ENCODE peak calls at places on chromosomes 11 and 22, in five cellular contexts. L is H9, G is neuronal stem cell, X is H1, A is mesenchymal stem cell. B is an unnamed sample.

GRCh38 chr22:43446881-43447280 is 35.1 kb downstream of the MPPED1 start:
- DNase-seq in L (no peak), G (no peak), X (no peak), A (no peak), B (no peak)

GRCh38 chr22:37499006-37499707 is 13.0 kb upstream of the MFNG start:
- DNase-seq in L (no peak), G (no peak), X (no peak), A (peak), B (no peak)

GRCh38 chr11:105699203-105699602 is 89.3 kb downstream of the GRIA4 start:
- DNase-seq in L (no peak), G (no peak), X (no peak), A (no peak), B (no peak)

GRCh38 chr22:46110215-46110614 is 40.1 kb upstream of the PPARA start:
- DNase-seq in L (peak), G (no peak), X (no peak), A (peak), B (no peak)

GRCh38 chr22:45787770-45788169 is 116.1 kb downstream of the ATXN10 start:
- DNase-seq in L (no peak), G (no peak), X (no peak), A (no peak), B (no peak)

GRCh38 chr22:44298331-44299087 is 14.2 kb downstream of the SHISAL1 start:
- DNase-seq in L (no peak), G (no peak), X (no peak), A (no peak), B (no peak)

GRCh38 chr11:134207538-134208239 is 16.1 kb downstream of the NCAPD3 start:
- DNase-seq in L (peak), G (no peak), X (no peak), A (peak), B (peak)

GRCh38 chr11:15779518-15779917 is 576.8 kb downstream of the SOX6 start:
- DNase-seq in L (no peak), G (no peak), X (no peak), A (no peak), B (no peak)

GRCh38 chr11:34915136-34916013 is 804 bp downstream of the APIP start:
- DNase-seq in L (no peak), G (no peak), X (no peak), A (peak), B (no peak)

GRCh38 chr11:121582296-121582695 is 129.5 kb upstream of the SORL1-AS1 start:
- DNase-seq in L (no peak), G (no peak), X (no peak), A (peak), B (no peak)

GRCh38 chr11:34356918-34357645 is 728 bp downstream of the ABTB2 start:
- DNase-seq in L (peak), G (peak), X (no peak), A (peak), B (peak)

DNA sequence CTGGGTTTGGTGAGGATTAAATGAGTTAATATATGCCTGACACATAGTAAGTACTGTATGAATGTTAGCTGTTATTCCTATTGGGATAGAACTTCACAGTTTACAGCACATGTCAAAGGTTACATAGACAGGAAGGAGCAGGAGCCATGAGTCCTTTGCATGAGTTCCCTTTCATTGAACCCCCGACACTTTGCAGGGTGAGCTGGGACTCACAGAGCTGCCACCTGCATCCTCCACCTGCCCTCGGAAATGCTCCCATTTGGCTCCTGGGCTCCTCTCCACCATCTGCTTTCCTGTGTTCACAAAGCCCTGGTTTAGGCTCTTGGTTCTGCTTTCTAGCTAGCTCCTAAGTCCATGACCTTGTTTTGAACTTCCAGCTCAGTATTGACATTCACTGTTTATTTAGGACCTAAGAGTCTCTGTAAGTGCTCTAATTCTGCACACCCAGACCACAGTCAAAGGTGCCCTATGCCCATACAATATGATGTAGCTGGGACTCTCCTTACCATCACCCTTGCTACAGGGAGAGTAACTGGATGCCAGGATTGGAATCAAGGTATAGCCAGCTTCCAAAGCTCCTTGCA is 61.5 kb downstream of the CSNK2A3 start:
- DNase-seq in L (no peak), G (no peak), X (no peak), A (no peak), B (no peak)
- H2BK12ac ChIP-seq in L (no peak), G (no peak), X (no peak), A (no peak), B (no peak)

DNA sequence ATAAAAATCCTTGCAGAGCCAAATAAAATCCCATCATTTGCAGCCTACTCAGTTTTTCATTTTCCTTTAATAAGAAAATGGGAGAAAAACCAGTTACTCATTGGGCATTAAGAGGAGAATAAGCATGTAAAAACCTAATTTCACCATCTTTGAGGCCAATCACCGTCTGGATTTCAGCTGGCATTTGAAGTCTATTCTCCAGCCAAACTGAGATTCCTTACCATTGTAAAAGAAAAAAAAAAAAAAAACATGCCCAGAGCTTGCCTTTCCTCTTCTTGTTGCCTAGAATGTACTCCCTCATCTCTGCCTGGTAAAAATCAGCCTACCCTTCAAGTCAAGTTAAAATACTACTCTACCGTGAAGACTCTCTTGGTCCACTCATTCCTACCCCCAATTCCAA is 249.0 kb downstream of the TTC28 start:
- DNase-seq in L (no peak), G (no peak), X (no peak), A (no peak), B (no peak)
- H2BK12ac ChIP-seq in L (no peak), G (no peak), X (no peak), A (no peak), B (no peak)

GRCh38 chr11:124861670-124862069 is 3.6 kb upstream of the ROBO3 start:
- DNase-seq in L (no peak), G (no peak), X (no peak), A (no peak), B (no peak)
- H2BK12ac ChIP-seq in L (no peak), G (no peak), X (no peak), A (no peak), B (no peak)

GRCh38 chr11:28232649-28233048 is 124.5 kb downstream of the METTL15 start:
- DNase-seq in L (no peak), G (no peak), X (no peak), A (no peak), B (no peak)
- H2BK12ac ChIP-seq in L (no peak), G (no peak), X (no peak), A (no peak), B (no peak)

GRCh38 chr11:17848709-17849108 is 114.1 kb downstream of the KCNC1 start:
- DNase-seq in L (no peak), G (no peak), X (no peak), A (no peak), B (no peak)

GRCh38 chr11:17855531-17856290 is 121.1 kb downstream of the KCNC1 start:
- DNase-seq in L (no peak), G (no peak), X (no peak), A (no peak), B (peak)

GRCh38 chr11:17852246-17852645 is 117.7 kb downstream of the KCNC1 start:
- DNase-seq in L (no peak), G (no peak), X (no peak), A (no peak), B (no peak)

GRCh38 chr11:17851697-17852096 is 117.1 kb downstream of the KCNC1 start:
- DNase-seq in L (no peak), G (no peak), X (no peak), A (no peak), B (no peak)

DNA sequence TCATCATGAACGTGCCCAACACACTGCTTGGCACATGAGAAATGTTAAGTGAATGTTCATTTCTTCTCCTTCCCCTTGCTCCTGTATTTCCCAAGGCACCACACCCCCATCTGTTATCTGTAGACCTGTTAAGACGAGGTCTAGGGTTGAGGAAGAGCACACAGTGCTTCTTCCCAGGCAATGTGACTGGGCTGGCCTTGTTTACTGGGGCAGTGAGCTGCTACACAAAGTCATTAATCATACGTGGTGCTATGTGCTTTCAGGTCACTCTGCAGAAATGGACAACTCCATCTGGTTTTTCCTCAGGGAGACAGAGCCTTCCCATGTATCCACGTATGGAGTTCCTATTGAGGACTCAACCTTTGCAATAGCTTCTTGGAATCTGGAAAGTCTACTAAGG is 118.7 kb downstream of the KCNC1 start:
- DNase-seq in L (no peak), G (no peak), X (no peak), A (no peak), B (peak)
- H2BK12ac ChIP-seq in L (no peak), G (no peak), X (no peak), A (no peak), B (no peak)

GRCh38 chr11:18466402-18466801 is 10.7 kb downstream of the LDHAL6A start:
- DNase-seq in L (no peak), G (no peak), X (no peak), A (no peak), B (no peak)
- H2BK12ac ChIP-seq in L (no peak), G (no peak), X (no peak), A (no peak), B (no peak)

GRCh38 chr11:70762810-70763209 is 364.5 kb downstream of the CTTN start:
- DNase-seq in L (no peak), G (no peak), X (no peak), A (no peak), B (peak)
- H2BK12ac ChIP-seq in L (no peak), G (no peak), X (no peak), A (no peak), B (no peak)

B was measured in trophoblast cell.